ENCODE peak calls at places on chromosomes 16 and 17, in eight cellular contexts. L is HFF-Myc; D is IMR-90; P is A549; U is naive thymus-derived CD8-positive, alpha-beta T cell; R is T-cell; M is NCI-H748 treated with DMSO at 0.1 percent for 48 hours; H is AG08396. K is an unnamed sample.

GRCh38 chr16:68379472-68380347 is 68.6 kb downstream of the SMPD3 start:
- DNase-seq in U (no peak), P (no peak), R (peak), H (no peak), L (no peak), D (no peak), M (no peak), K (no peak)

GRCh38 chr16:87295259-87295658 is 21.9 kb downstream of the C16orf95 start:
- DNase-seq in R (no peak), U (no peak), P (no peak), M (no peak), L (no peak), H (no peak), D (no peak), K (no peak)

GRCh38 chr17:624341-624860 is 90.2 kb downstream of the VPS53 start:
- DNase-seq in P (no peak), D (no peak), H (no peak), M (no peak), U (no peak), R (no peak), L (no peak), K (no peak)

GRCh38 chr16:67389911-67390815 is 3.1 kb downstream of the TPPP3 start:
- DNase-seq in L (no peak), D (no peak), M (no peak), P (no peak), H (no peak), U (no peak), R (no peak), K (no peak)

GRCh38 chr16:84413605-84414004 is 45.3 kb downstream of the ATP2C2 start:
- DNase-seq in H (no peak), M (no peak), R (no peak), U (no peak), D (no peak), L (no peak), P (no peak), K (no peak)

GRCh38 chr17:28842282-28843012 is at the start of gene FAM222B:
- DNase-seq in R (peak), M (peak), L (peak), P (peak), D (peak), U (peak), H (peak), K (no peak)

GRCh38 chr17:39834017-39834416 is 30.1 kb downstream of the IKZF3 start:
- DNase-seq in H (no peak), P (no peak), D (no peak), U (no peak), M (no peak), R (no peak), L (no peak), K (no peak)

GRCh38 chr16:24198807-24199533 is 57.2 kb upstream of the CACNG3 start:
- DNase-seq in P (no peak), R (no peak), H (no peak), D (no peak), M (no peak), L (no peak), U (no peak), K (no peak)

GRCh38 chr16:27598921-27599565 is 49.1 kb downstream of the KATNIP start:
- DNase-seq in D (no peak), P (no peak), L (no peak), M (no peak), R (no peak), H (no peak), U (no peak), K (no peak)

GRCh38 chr17:47851764-47852112 is 775 bp upstream of the SP6 start:
- DNase-seq in D (no peak), R (no peak), U (no peak), H (no peak), M (no peak), P (no peak), L (no peak), K (no peak)

K was measured in GM04503.